ENCODE peak calls at places on chromosomes 12 and 14, in nine cellular contexts. Z is HCT116, S is hepatocyte, P is AG04450, R is dorsolateral prefrontal cortex, J is HL-60, D is IMR-90, Y is lower leg skin, E is thyroid gland. M is an unnamed sample.

GRCh38 chr12:110931315-110931728 is 10.9 kb upstream of the MYL2 start:
- DNase-seq in Z (no peak), S (no peak), P (no peak), R (no peak), J (no peak), D (no peak), Y (no peak), E (no peak), M (no peak)

GRCh38 chr12:110012137-110012536 is 12.9 kb downstream of the ANKRD13A start:
- DNase-seq in Z (no peak), S (peak), P (no peak), R (no peak), J (no peak), D (no peak), Y (no peak), E (peak), M (peak)

GRCh38 chr12:49335118-49335954 is 1.7 kb downstream of the C1QL4 start:
- DNase-seq in Z (no peak), S (no peak), P (no peak), R (no peak), J (no peak), D (no peak), Y (no peak), E (no peak), M (no peak)

GRCh38 chr12:57612711-57613426 is 1.6 kb downstream of the ARHGEF25 start:
- DNase-seq in Z (no peak), S (no peak), P (no peak), R (no peak), J (no peak), D (no peak), Y (no peak), E (no peak), M (no peak)

GRCh38 chr12:65568517-65568916 is 255.8 kb upstream of the HMGA2 start:
- DNase-seq in Z (no peak), S (no peak), P (peak), R (no peak), J (no peak), D (peak), Y (no peak), E (no peak), M (peak)

GRCh38 chr14:73943083-73943482 is 6.8 kb downstream of the FAM161B start:
- DNase-seq in Z (no peak), S (peak), P (peak), R (no peak), J (peak), D (peak), Y (peak), E (no peak), M (peak)

GRCh38 chr12:9687228-9687627 is 17.7 kb downstream of the CLEC2D start:
- DNase-seq in Z (peak), S (no peak), P (no peak), R (no peak), J (no peak), D (peak), Y (no peak), E (no peak), M (no peak)

GRCh38 chr12:76236640-76237039 is 111.6 kb downstream of the BBS10 start:
- DNase-seq in Z (peak), S (peak), P (no peak), R (no peak), J (no peak), D (peak), Y (no peak), E (no peak), M (peak)

GRCh38 chr14:102234331-102235264 is 70.4 kb downstream of the MOK start:
- DNase-seq in Z (no peak), S (no peak), P (no peak), R (no peak), J (no peak), D (no peak), Y (no peak), E (no peak), M (peak)

GRCh38 chr14:68941820-68942219 is 37.3 kb downstream of the ACTN1 start:
- DNase-seq in Z (no peak), S (peak), P (peak), R (no peak), J (no peak), D (peak), Y (peak), E (peak), M (peak)

GRCh38 chr14:65499138-65499537 is 86.6 kb downstream of the FUT8 start:
- DNase-seq in Z (no peak), S (no peak), P (no peak), R (no peak), J (no peak), D (no peak), Y (no peak), E (no peak), M (no peak)

GRCh38 chr12:45611061-45611460 is 118.4 kb upstream of the ARID2 start:
- DNase-seq in Z (no peak), S (no peak), P (no peak), R (no peak), J (no peak), D (no peak), Y (no peak), E (no peak), M (no peak)

GRCh38 chr12:22477166-22477893 is 67.0 kb downstream of the C2CD5 start:
- DNase-seq in Z (no peak), S (no peak), P (peak), R (no peak), J (peak), D (peak), Y (no peak), E (no peak), M (peak)

GRCh38 chr12:63420206-63420644 is 248.1 kb downstream of the DPY19L2 start:
- DNase-seq in Z (peak), S (peak), P (peak), R (no peak), J (peak), D (peak), Y (no peak), E (peak), M (peak)

GRCh38 chr12:89706551-89707348 is 1.9 kb downstream of the ATP2B1 start:
- DNase-seq in Z (no peak), S (peak), P (no peak), R (peak), J (no peak), D (peak), Y (no peak), E (peak), M (no peak)

GRCh38 chr12:71691504-71692129 is 5.7 kb downstream of the TMEM19 start:
- DNase-seq in Z (no peak), S (no peak), P (no peak), R (no peak), J (no peak), D (no peak), Y (no peak), E (no peak), M (no peak)

GRCh38 chr14:23483216-23483854 is 13.8 kb downstream of the NGDN start:
- DNase-seq in Z (no peak), S (peak), P (no peak), R (peak), J (no peak), D (peak), Y (no peak), E (no peak), M (no peak)

GRCh38 chr12:2891240-2892053 is 756 bp downstream of the TULP3 start:
- DNase-seq in Z (no peak), S (peak), P (no peak), R (peak), J (no peak), D (peak), Y (peak), E (peak), M (peak)

GRCh38 chr14:23371865-23372264 is 744 bp upstream of the IL25 start:
- DNase-seq in Z (no peak), S (no peak), P (no peak), R (no peak), J (no peak), D (no peak), Y (no peak), E (no peak), M (no peak)

GRCh38 chr14:24892730-24893059 is 157.3 kb downstream of the STXBP6 start:
- DNase-seq in Z (no peak), S (no peak), P (no peak), R (no peak), J (no peak), D (no peak), Y (no peak), E (peak), M (no peak)

GRCh38 chr12:62190921-62191746 is 69.1 kb upstream of the USP15 start:
- DNase-seq in Z (no peak), S (peak), P (peak), R (peak), J (no peak), D (peak), Y (no peak), E (peak), M (no peak)

GRCh38 chr12:121610239-121611149 is 15.8 kb upstream of the ORAI1 start:
- DNase-seq in Z (no peak), S (peak), P (no peak), R (no peak), J (no peak), D (peak), Y (no peak), E (no peak), M (peak)

GRCh38 chr12:89454080-89454848 is 70.3 kb downstream of the GALNT4 start:
- DNase-seq in Z (no peak), S (no peak), P (no peak), R (no peak), J (no peak), D (no peak), Y (no peak), E (no peak), M (peak)

GRCh38 chr12:5480218-5480952 is 48.5 kb downstream of the NTF3 start:
- DNase-seq in Z (no peak), S (peak), P (peak), R (no peak), J (no peak), D (peak), Y (no peak), E (no peak), M (no peak)

GRCh38 chr12:114993202-114993601 is 309.2 kb upstream of the TBX3 start:
- DNase-seq in Z (no peak), S (peak), P (no peak), R (no peak), J (no peak), D (peak), Y (no peak), E (no peak), M (no peak)

GRCh38 chr12:68508536-68509050 is 102.1 kb upstream of the RAP1B start:
- DNase-seq in Z (no peak), S (no peak), P (no peak), R (no peak), J (no peak), D (no peak), Y (no peak), E (no peak), M (no peak)

GRCh38 chr14:70192915-70193314 is 4.2 kb upstream of the SLC8A3 start:
- DNase-seq in Z (no peak), S (no peak), P (no peak), R (no peak), J (no peak), D (no peak), Y (no peak), E (no peak), M (no peak)

GRCh38 chr12:3445127-3445978 is 45.6 kb upstream of the PRMT8 start:
- DNase-seq in Z (no peak), S (no peak), P (no peak), R (no peak), J (no peak), D (no peak), Y (no peak), E (no peak), M (no peak)

GRCh38 chr14:30799933-30800332 is 74.4 kb upstream of the COCH start:
- DNase-seq in Z (no peak), S (no peak), P (no peak), R (no peak), J (no peak), D (no peak), Y (no peak), E (no peak), M (no peak)

GRCh38 chr12:41264281-41264680 is 76.2 kb downstream of the PDZRN4 start:
- DNase-seq in Z (no peak), S (no peak), P (no peak), R (no peak), J (no peak), D (no peak), Y (no peak), E (no peak), M (peak)

GRCh38 chr14:104139460-104140212 is 1.2 kb downstream of the KIF26A start:
- DNase-seq in Z (no peak), S (no peak), P (no peak), R (peak), J (no peak), D (no peak), Y (no peak), E (no peak), M (no peak)
- H3K4me3 ChIP-seq in Z (peak), S (peak), P (no peak), R (peak), J (no peak), D (no peak), Y (no peak), E (peak), M (no peak)

DNA sequence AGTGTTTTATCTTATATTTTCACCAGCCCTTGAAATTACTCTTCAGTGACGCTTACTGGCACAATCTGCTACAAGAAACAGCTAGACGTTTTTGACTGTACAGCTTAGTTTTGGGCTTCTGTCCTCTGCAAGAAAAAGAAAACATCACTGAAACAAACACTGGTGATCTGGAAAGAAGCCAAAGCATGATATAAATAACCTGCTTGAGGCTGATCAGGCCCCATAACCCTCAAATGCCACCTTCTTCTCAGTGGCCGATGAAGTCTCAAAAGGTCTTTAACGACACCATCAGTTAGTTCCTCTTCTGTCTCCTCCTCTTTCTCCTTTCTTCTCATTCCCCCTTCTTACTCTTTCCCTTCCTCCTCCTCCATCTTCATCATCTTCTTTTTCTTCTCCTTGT is 942.3 kb upstream of the TMEM132C start:
- DNase-seq in Z (no peak), S (no peak), P (no peak), R (no peak), J (no peak), D (no peak), Y (no peak), E (no peak), M (no peak)
- TF ChIP-seq CTCF in Z (no peak), S (no peak), P (no peak), R (no peak), J (no peak), D (no peak), Y (no peak), E (no peak), M (no peak)

GRCh38 chr14:96660667-96661066 is 136.5 kb upstream of the VRK1 start:
- DNase-seq in Z (no peak), S (no peak), P (no peak), R (no peak), J (no peak), D (no peak), Y (no peak), E (no peak), M (no peak)

GRCh38 chr14:96661244-96661969 is 135.8 kb upstream of the VRK1 start:
- DNase-seq in Z (no peak), S (no peak), P (no peak), R (no peak), J (no peak), D (no peak), Y (no peak), E (no peak), M (no peak)

GRCh38 chr14:96663491-96664067 is 133.6 kb upstream of the VRK1 start:
- DNase-seq in Z (no peak), S (no peak), P (no peak), R (no peak), J (no peak), D (no peak), Y (no peak), E (no peak), M (no peak)

GRCh38 chr14:96663076-96663475 is 134.1 kb upstream of the VRK1 start:
- DNase-seq in Z (no peak), S (no peak), P (no peak), R (no peak), J (no peak), D (no peak), Y (no peak), E (no peak), M (no peak)

DNA sequence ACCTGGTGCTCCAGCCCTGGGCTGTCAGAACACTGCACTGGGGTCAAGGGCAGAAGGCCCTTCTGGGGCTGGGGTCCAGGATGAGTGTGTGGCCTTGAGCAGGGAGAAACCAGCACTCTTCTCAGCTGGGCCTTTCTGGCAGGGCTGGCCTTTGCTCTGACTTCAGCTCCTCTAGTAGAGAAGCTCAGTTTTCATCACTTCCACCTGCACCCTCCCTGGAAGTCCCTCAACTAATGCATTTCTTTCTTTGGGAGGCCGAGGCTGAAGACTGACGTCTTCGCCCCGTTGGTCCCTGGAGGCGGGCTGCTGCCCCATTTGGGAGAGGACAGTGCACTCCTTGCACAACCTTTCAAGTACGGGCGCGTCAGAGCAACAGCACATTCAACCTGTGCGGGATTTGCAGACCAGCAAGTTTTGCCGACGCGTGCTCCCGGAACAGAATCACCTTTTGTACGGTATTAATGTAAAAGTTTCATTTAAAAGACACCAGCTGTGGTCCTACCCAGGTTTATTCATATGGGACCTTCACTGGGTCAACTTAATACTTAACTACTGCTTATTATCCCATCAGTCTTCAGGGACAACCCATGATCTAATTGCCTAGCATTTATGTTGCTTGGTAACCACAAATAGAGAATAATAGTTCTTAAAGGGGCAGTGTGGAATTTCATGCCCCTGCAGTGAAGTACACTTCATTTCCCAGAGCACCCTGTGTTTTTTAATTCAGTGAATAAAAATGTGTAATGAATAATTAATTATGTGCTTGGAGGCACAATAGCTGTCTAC is 134.9 kb upstream of the VRK1 start:
- DNase-seq in Z (no peak), S (no peak), P (no peak), R (no peak), J (no peak), D (no peak), Y (no peak), E (no peak), M (no peak)
- H3K4me3 ChIP-seq in Z (no peak), S (no peak), P (no peak), R (no peak), J (no peak), D (no peak), Y (no peak), E (no peak), M (no peak)

GRCh38 chr12:52713960-52714886 is 10.9 kb upstream of the KRT77 start:
- DNase-seq in Z (no peak), S (peak), P (no peak), R (no peak), J (no peak), D (no peak), Y (no peak), E (no peak), M (no peak)

GRCh38 chr12:52714887-52715281 is 11.6 kb upstream of the KRT77 start:
- DNase-seq in Z (no peak), S (no peak), P (no peak), R (no peak), J (no peak), D (no peak), Y (no peak), E (no peak), M (no peak)

GRCh38 chr12:52716061-52716460 is 12.7 kb upstream of the KRT77 start:
- DNase-seq in Z (no peak), S (no peak), P (no peak), R (no peak), J (no peak), D (no peak), Y (no peak), E (no peak), M (no peak)

GRCh38 chr12:52710744-52711143 is 7.4 kb upstream of the KRT77 start:
- DNase-seq in Z (no peak), S (no peak), P (no peak), R (no peak), J (no peak), D (no peak), Y (no peak), E (no peak), M (no peak)

DNA sequence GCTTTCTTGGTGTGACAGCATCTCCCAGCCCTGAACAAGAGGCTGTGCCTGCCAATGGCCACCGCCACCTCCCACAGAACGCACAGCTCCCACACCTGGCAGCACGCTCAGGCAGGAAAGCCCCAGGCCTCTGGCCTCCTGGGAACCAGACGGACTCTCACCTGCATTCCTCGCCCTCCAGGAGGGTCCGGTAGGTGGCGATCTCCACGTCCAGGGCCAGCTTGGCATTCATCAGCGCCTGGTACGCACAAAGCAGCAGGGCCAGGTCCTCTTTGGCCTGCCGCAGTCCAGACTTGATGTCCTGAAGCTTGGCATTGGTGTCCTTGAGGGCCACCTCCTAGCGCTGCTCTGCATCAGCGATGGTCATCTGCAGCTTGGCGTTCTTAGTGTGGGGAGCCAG is 12.1 kb upstream of the KRT77 start:
- DNase-seq in Z (peak), S (no peak), P (no peak), R (no peak), J (no peak), D (no peak), Y (no peak), E (peak), M (no peak)
- TF ChIP-seq CTCF in Z (peak), S (peak), P (peak), R (no peak), J (no peak), D (no peak), Y (no peak), E (peak), M (no peak)

GRCh38 chr12:93054021-93054420 is 124.9 kb upstream of the EEA1 start:
- DNase-seq in Z (no peak), S (no peak), P (no peak), R (no peak), J (no peak), D (no peak), Y (no peak), E (no peak), M (no peak)
- H3K4me3 ChIP-seq in Z (no peak), S (no peak), P (no peak), R (no peak), J (no peak), D (no peak), Y (no peak), E (no peak), M (no peak)

GRCh38 chr12:47433876-47434275 is 272.0 kb downstream of the RPAP3 start:
- DNase-seq in Z (no peak), S (no peak), P (no peak), R (no peak), J (no peak), D (peak), Y (no peak), E (no peak), M (peak)
- TF ChIP-seq CTCF in Z (no peak), S (no peak), P (no peak), R (no peak), J (no peak), D (no peak), Y (no peak), E (no peak), M (no peak)

DNA sequence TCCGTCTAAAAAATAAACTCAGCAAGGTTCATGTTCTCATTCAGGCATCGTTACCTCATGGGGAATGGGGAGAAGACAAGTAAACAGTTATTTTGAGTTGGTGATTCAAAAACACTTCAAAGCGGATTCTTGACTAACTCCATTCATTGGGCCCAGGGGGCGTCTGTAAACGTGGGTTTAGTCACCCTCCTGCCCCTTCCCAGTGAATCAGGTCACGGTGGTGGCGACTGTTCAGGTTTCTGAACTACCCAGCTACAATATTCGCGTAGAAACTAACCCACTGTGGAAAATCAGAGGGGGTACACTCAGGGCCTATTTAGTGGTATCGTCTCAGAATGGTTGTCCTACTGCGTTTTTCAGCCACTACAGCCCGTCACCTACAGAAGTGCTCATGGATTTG is 15.2 kb downstream of the OR6S1 start:
- DNase-seq in Z (no peak), S (no peak), P (no peak), R (no peak), J (no peak), D (no peak), Y (no peak), E (no peak), M (no peak)
- H3K4me3 ChIP-seq in Z (no peak), S (no peak), P (peak), R (peak), J (no peak), D (no peak), Y (no peak), E (no peak), M (no peak)

M was measured in fibroblast of the aortic adventitia.